ENCODE peak calls at places on chromosomes 12 and 14, in ten cellular contexts. M, D, W, K, Z, Q, I, L, V and B are unnamed samples.

GRCh38 chr14:69398818-69399210 is 322 bp downstream of the SLC39A9 start:
- DNase-seq in M (no peak), D (no peak), W (no peak), K (no peak), Z (no peak), Q (no peak), I (no peak), L (no peak), V (no peak), B (no peak)

GRCh38 chr12:63292476-63293228 is 141.7 kb upstream of the AVPR1A start:
- DNase-seq in M (no peak), D (no peak), W (no peak), K (no peak), Z (no peak), Q (no peak), I (no peak), L (no peak), V (no peak), B (no peak)

GRCh38 chr12:53047221-53048032 is 2.4 kb upstream of the TNS2 start:
- DNase-seq in M (peak), D (peak), W (peak), K (peak), Z (peak), Q (peak), I (peak), L (peak), V (peak), B (no peak)

GRCh38 chr14:89621009-89621421 is 204.0 kb upstream of the FOXN3 start:
- DNase-seq in M (no peak), D (peak), W (no peak), K (no peak), Z (no peak), Q (no peak), I (no peak), L (no peak), V (no peak), B (no peak)

GRCh38 chr12:28104893-28105864 is 85.1 kb upstream of the CCDC91 start:
- DNase-seq in M (no peak), D (no peak), W (no peak), K (no peak), Z (no peak), Q (no peak), I (no peak), L (no peak), V (no peak), B (no peak)

GRCh38 chr12:108918960-108919642 is 39.2 kb downstream of the DAO start:
- DNase-seq in M (no peak), D (no peak), W (no peak), K (no peak), Z (no peak), Q (no peak), I (no peak), L (no peak), V (no peak), B (no peak)

GRCh38 chr14:68520637-68521556 is 272.0 kb downstream of the ZFP36L1 start:
- DNase-seq in M (no peak), D (no peak), W (peak), K (no peak), Z (peak), Q (no peak), I (peak), L (no peak), V (peak), B (no peak)

GRCh38 chr14:31207287-31207745 is 277 bp downstream of the HECTD1 start:
- DNase-seq in M (peak), D (peak), W (no peak), K (no peak), Z (no peak), Q (no peak), I (no peak), L (peak), V (no peak), B (no peak)

GRCh38 chr14:58969951-58970751 is 218.3 kb upstream of the DAAM1 start:
- DNase-seq in M (no peak), D (no peak), W (no peak), K (no peak), Z (no peak), Q (no peak), I (peak), L (no peak), V (no peak), B (peak)

GRCh38 chr12:123532808-123533649 is 490 bp downstream of the RILPL1 start:
- DNase-seq in M (peak), D (peak), W (peak), K (peak), Z (peak), Q (peak), I (peak), L (peak), V (no peak), B (no peak)

GRCh38 chr14:43735926-43736325 is 771.2 kb downstream of the FSCB start:
- DNase-seq in M (no peak), D (no peak), W (no peak), K (no peak), Z (no peak), Q (no peak), I (no peak), L (no peak), V (no peak), B (no peak)

GRCh38 chr12:52946334-52946733 is 2.6 kb upstream of the KRT18 start:
- DNase-seq in M (no peak), D (no peak), W (no peak), K (no peak), Z (no peak), Q (no peak), I (no peak), L (no peak), V (no peak), B (no peak)

GRCh38 chr12:26195250-26195640 is at the start of gene SSPN:
- DNase-seq in M (peak), D (no peak), W (peak), K (peak), Z (peak), Q (peak), I (peak), L (peak), V (no peak), B (peak)

GRCh38 chr12:96083020-96083489 is 47.7 kb upstream of the LTA4H start:
- DNase-seq in M (no peak), D (no peak), W (no peak), K (no peak), Z (peak), Q (no peak), I (no peak), L (no peak), V (no peak), B (no peak)

GRCh38 chr14:64220466-64220865 is 73.7 kb downstream of the ESR2 start:
- DNase-seq in M (no peak), D (no peak), W (no peak), K (no peak), Z (no peak), Q (peak), I (no peak), L (no peak), V (no peak), B (no peak)

GRCh38 chr14:72614365-72614764 is 279.5 kb downstream of the DPF3 start:
- DNase-seq in M (no peak), D (no peak), W (no peak), K (no peak), Z (no peak), Q (no peak), I (peak), L (no peak), V (no peak), B (no peak)

GRCh38 chr14:60815371-60815770 is 80.8 kb downstream of the MNAT1 start:
- DNase-seq in M (no peak), D (peak), W (no peak), K (no peak), Z (peak), Q (no peak), I (no peak), L (no peak), V (no peak), B (no peak)

GRCh38 chr14:39318574-39318973 is 84.9 kb downstream of the MIA2 start:
- DNase-seq in M (no peak), D (no peak), W (no peak), K (no peak), Z (peak), Q (no peak), I (no peak), L (no peak), V (no peak), B (no peak)

GRCh38 chr12:66269757-66270383 is 32.4 kb upstream of the HELB start:
- DNase-seq in M (no peak), D (peak), W (no peak), K (no peak), Z (peak), Q (no peak), I (peak), L (no peak), V (peak), B (peak)

GRCh38 chr12:93380480-93381121 is 2.9 kb downstream of the NUDT4 start:
- DNase-seq in M (no peak), D (peak), W (no peak), K (no peak), Z (peak), Q (no peak), I (no peak), L (no peak), V (peak), B (no peak)
- H3K27ac ChIP-seq in M (peak), D (no peak), W (peak), K (peak), Z (no peak), Q (peak), I (no peak), L (peak), V (no peak), B (peak)

DNA sequence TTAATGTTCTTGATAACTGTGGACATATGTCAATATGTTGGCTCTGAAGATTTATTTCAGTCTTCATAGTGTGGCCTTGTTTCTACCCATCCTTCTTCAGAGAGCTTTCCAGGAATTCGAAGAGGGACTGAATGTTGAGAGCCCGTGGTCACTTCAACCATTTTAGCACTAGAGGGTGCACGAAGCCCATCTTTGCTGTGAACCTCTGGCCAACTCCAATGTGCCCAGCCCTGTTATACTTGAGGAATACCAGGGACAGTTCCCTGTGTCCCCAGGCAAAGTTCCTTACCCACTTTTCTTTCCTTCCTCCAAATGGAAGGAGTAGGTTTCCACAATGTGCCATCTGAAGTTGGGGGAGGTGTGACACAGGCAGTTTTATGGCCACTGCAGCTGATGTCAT is 603.5 kb downstream of the RPL10L start:
- DNase-seq in M (no peak), D (peak), W (no peak), K (no peak), Z (peak), Q (no peak), I (peak), L (no peak), V (peak), B (peak)
- TF ChIP-seq CTCF in M (no peak), D (no peak), W (no peak), K (no peak), Z (no peak), Q (no peak), I (no peak), L (no peak), V (no peak), B (peak)

DNA sequence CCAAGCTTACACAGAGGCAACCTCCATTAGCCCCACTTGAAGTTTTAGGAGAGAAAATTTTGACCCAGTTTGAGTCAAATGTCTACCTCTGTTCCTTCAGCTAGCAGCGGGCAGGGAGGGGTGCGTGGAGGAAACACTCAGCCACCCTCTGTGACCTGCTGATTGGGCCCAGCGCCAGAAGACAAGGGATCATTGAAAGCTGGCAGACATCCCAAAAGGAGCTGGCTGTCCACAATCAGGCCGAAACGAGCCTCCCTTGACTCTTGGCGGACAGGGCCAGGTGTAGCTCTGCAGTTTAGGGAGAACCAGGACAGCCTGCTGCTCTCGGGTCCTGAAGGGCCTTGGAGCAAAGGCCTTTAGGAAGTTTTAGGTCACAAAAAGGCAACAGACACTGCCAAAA is 41.3 kb downstream of the CD9 start:
- DNase-seq in M (peak), D (no peak), W (peak), K (peak), Z (no peak), Q (peak), I (no peak), L (no peak), V (no peak), B (no peak)
- H3K27ac ChIP-seq in M (no peak), D (no peak), W (peak), K (no peak), Z (no peak), Q (peak), I (no peak), L (no peak), V (peak), B (no peak)

GRCh38 chr14:21103710-21104447 is 3.0 kb downstream of the TMEM253 start:
- DNase-seq in M (peak), D (peak), W (peak), K (peak), Z (peak), Q (peak), I (peak), L (peak), V (peak), B (peak)
- TF ChIP-seq CTCF in M (peak), D (peak), W (peak), K (peak), Z (peak), Q (peak), I (peak), L (peak), V (no peak), B (peak)